ENCODE peak calls at places on chromosomes 5 and 9, in six cellular contexts. One of them, this sample, is unnamed.

GRCh38 chr9:3525088-3525835 is 539 bp downstream of the RFX3 start:
- DNase-seq in T-helper 17 cell: no peak
- DNase-seq in A673: peak
- DNase-seq in activated naive CD8-positive, alpha-beta T cell treated with anti-CD3 and anti-CD28 coated beads, Interleukin-2, amount 50 U/mL, for 16 hours: no peak
- DNase-seq in GM19239: peak
- DNase-seq in AG08396: peak
- DNase-seq in this sample: no peak

GRCh38 chr9:95127249-95128176 is 190.0 kb downstream of the FANCC start:
- DNase-seq in AG08396: peak
- DNase-seq in T-helper 17 cell: peak
- DNase-seq in activated naive CD8-positive, alpha-beta T cell treated with anti-CD3 and anti-CD28 coated beads, Interleukin-2, amount 50 U/mL, for 16 hours: peak
- DNase-seq in GM19239: peak
- DNase-seq in A673: peak
- DNase-seq in this sample: peak

GRCh38 chr9:32117291-32117690 is 267.2 kb upstream of the ACO1 start:
- DNase-seq in A673: no peak
- DNase-seq in AG08396: no peak
- DNase-seq in T-helper 17 cell: no peak
- DNase-seq in GM19239: no peak
- DNase-seq in activated naive CD8-positive, alpha-beta T cell treated with anti-CD3 and anti-CD28 coated beads, Interleukin-2, amount 50 U/mL, for 16 hours: no peak
- DNase-seq in this sample: no peak

GRCh38 chr5:35319231-35320002 is 89.1 kb upstream of the PRLR start:
- DNase-seq in GM19239: peak
- DNase-seq in AG08396: no peak
- DNase-seq in activated naive CD8-positive, alpha-beta T cell treated with anti-CD3 and anti-CD28 coated beads, Interleukin-2, amount 50 U/mL, for 16 hours: no peak
- DNase-seq in T-helper 17 cell: no peak
- DNase-seq in A673: peak
- DNase-seq in this sample: no peak

GRCh38 chr5:158751961-158752655 is 347.6 kb downstream of the EBF1 start:
- DNase-seq in activated naive CD8-positive, alpha-beta T cell treated with anti-CD3 and anti-CD28 coated beads, Interleukin-2, amount 50 U/mL, for 16 hours: no peak
- DNase-seq in A673: no peak
- DNase-seq in T-helper 17 cell: no peak
- DNase-seq in GM19239: peak
- DNase-seq in AG08396: no peak
- DNase-seq in this sample: no peak

GRCh38 chr5:131466171-131466766 is 168.8 kb downstream of the RAPGEF6 start:
- DNase-seq in T-helper 17 cell: no peak
- DNase-seq in GM19239: no peak
- DNase-seq in AG08396: peak
- DNase-seq in activated naive CD8-positive, alpha-beta T cell treated with anti-CD3 and anti-CD28 coated beads, Interleukin-2, amount 50 U/mL, for 16 hours: no peak
- DNase-seq in A673: peak
- DNase-seq in this sample: no peak

GRCh38 chr9:68493953-68494541 is 46.6 kb downstream of the TMEM252 start:
- DNase-seq in GM19239: no peak
- DNase-seq in AG08396: no peak
- DNase-seq in T-helper 17 cell: no peak
- DNase-seq in A673: no peak
- DNase-seq in activated naive CD8-positive, alpha-beta T cell treated with anti-CD3 and anti-CD28 coated beads, Interleukin-2, amount 50 U/mL, for 16 hours: no peak
- DNase-seq in this sample: no peak

GRCh38 chr5:115685966-115686691 is 60.3 kb upstream of the TMED7 start:
- DNase-seq in A673: peak
- DNase-seq in GM19239: no peak
- DNase-seq in AG08396: no peak
- DNase-seq in activated naive CD8-positive, alpha-beta T cell treated with anti-CD3 and anti-CD28 coated beads, Interleukin-2, amount 50 U/mL, for 16 hours: no peak
- DNase-seq in T-helper 17 cell: no peak
- DNase-seq in this sample: no peak

GRCh38 chr5:173496129-173496882 is 120.1 kb downstream of the BOD1 start:
- DNase-seq in GM19239: no peak
- DNase-seq in A673: no peak
- DNase-seq in activated naive CD8-positive, alpha-beta T cell treated with anti-CD3 and anti-CD28 coated beads, Interleukin-2, amount 50 U/mL, for 16 hours: no peak
- DNase-seq in T-helper 17 cell: no peak
- DNase-seq in AG08396: peak
- DNase-seq in this sample: no peak

GRCh38 chr5:76145945-76146344 is 62.8 kb downstream of the SV2C start:
- DNase-seq in A673: peak
- DNase-seq in activated naive CD8-positive, alpha-beta T cell treated with anti-CD3 and anti-CD28 coated beads, Interleukin-2, amount 50 U/mL, for 16 hours: no peak
- DNase-seq in AG08396: no peak
- DNase-seq in GM19239: no peak
- DNase-seq in T-helper 17 cell: no peak
- DNase-seq in this sample: no peak

GRCh38 chr9:86352440-86353106 is 1.6 kb downstream of the TUT7 start:
- DNase-seq in GM19239: no peak
- DNase-seq in A673: peak
- DNase-seq in activated naive CD8-positive, alpha-beta T cell treated with anti-CD3 and anti-CD28 coated beads, Interleukin-2, amount 50 U/mL, for 16 hours: no peak
- DNase-seq in T-helper 17 cell: no peak
- DNase-seq in AG08396: no peak
- DNase-seq in this sample: no peak

GRCh38 chr9:135490980-135491444 is 9.5 kb upstream of the MRPS2 start:
- DNase-seq in T-helper 17 cell: no peak
- DNase-seq in AG08396: no peak
- DNase-seq in activated naive CD8-positive, alpha-beta T cell treated with anti-CD3 and anti-CD28 coated beads, Interleukin-2, amount 50 U/mL, for 16 hours: no peak
- DNase-seq in A673: no peak
- DNase-seq in GM19239: no peak
- DNase-seq in this sample: no peak

GRCh38 chr5:107505763-107506534 is 164.8 kb downstream of the EFNA5 start:
- DNase-seq in A673: no peak
- DNase-seq in activated naive CD8-positive, alpha-beta T cell treated with anti-CD3 and anti-CD28 coated beads, Interleukin-2, amount 50 U/mL, for 16 hours: no peak
- DNase-seq in GM19239: no peak
- DNase-seq in T-helper 17 cell: no peak
- DNase-seq in AG08396: no peak
- DNase-seq in this sample: no peak

GRCh38 chr5:145946112-145946861 is 9.9 kb downstream of the SH3RF2 start:
- DNase-seq in T-helper 17 cell: no peak
- DNase-seq in activated naive CD8-positive, alpha-beta T cell treated with anti-CD3 and anti-CD28 coated beads, Interleukin-2, amount 50 U/mL, for 16 hours: no peak
- DNase-seq in A673: peak
- DNase-seq in AG08396: peak
- DNase-seq in GM19239: no peak
- DNase-seq in this sample: no peak

GRCh38 chr5:136032564-136032963 is 3.8 kb downstream of the TGFBI start:
- DNase-seq in A673: no peak
- DNase-seq in T-helper 17 cell: no peak
- DNase-seq in AG08396: peak
- DNase-seq in GM19239: no peak
- DNase-seq in activated naive CD8-positive, alpha-beta T cell treated with anti-CD3 and anti-CD28 coated beads, Interleukin-2, amount 50 U/mL, for 16 hours: no peak
- DNase-seq in this sample: no peak

GRCh38 chr5:58094031-58094430 is 365.9 kb downstream of the PLK2 start:
- DNase-seq in activated naive CD8-positive, alpha-beta T cell treated with anti-CD3 and anti-CD28 coated beads, Interleukin-2, amount 50 U/mL, for 16 hours: no peak
- DNase-seq in A673: no peak
- DNase-seq in T-helper 17 cell: no peak
- DNase-seq in GM19239: no peak
- DNase-seq in AG08396: no peak
- DNase-seq in this sample: no peak

GRCh38 chr5:37189355-37189754 is 59.8 kb downstream of the CPLANE1 start:
- DNase-seq in A673: no peak
- DNase-seq in T-helper 17 cell: no peak
- DNase-seq in GM19239: no peak
- DNase-seq in AG08396: no peak
- DNase-seq in activated naive CD8-positive, alpha-beta T cell treated with anti-CD3 and anti-CD28 coated beads, Interleukin-2, amount 50 U/mL, for 16 hours: no peak
- DNase-seq in this sample: no peak

GRCh38 chr5:38672059-38672791 is 115.8 kb upstream of the LIFR start:
- DNase-seq in A673: peak
- DNase-seq in GM19239: no peak
- DNase-seq in activated naive CD8-positive, alpha-beta T cell treated with anti-CD3 and anti-CD28 coated beads, Interleukin-2, amount 50 U/mL, for 16 hours: no peak
- DNase-seq in T-helper 17 cell: no peak
- DNase-seq in AG08396: no peak
- DNase-seq in this sample: no peak

GRCh38 chr9:131545003-131545785 is at the start of gene PRRT1B:
- DNase-seq in T-helper 17 cell: no peak
- DNase-seq in activated naive CD8-positive, alpha-beta T cell treated with anti-CD3 and anti-CD28 coated beads, Interleukin-2, amount 50 U/mL, for 16 hours: no peak
- DNase-seq in A673: no peak
- DNase-seq in AG08396: no peak
- DNase-seq in GM19239: no peak
- DNase-seq in this sample: no peak

GRCh38 chr9:83423815-83424707 is 114.1 kb downstream of the FRMD3 start:
- DNase-seq in GM19239: no peak
- DNase-seq in T-helper 17 cell: no peak
- DNase-seq in AG08396: no peak
- DNase-seq in activated naive CD8-positive, alpha-beta T cell treated with anti-CD3 and anti-CD28 coated beads, Interleukin-2, amount 50 U/mL, for 16 hours: no peak
- DNase-seq in A673: no peak
- DNase-seq in this sample: no peak